ENCODE peak calls at places on chromosomes 11 and 22, in five cellular contexts. One of them, this sample, is unnamed.

GRCh38 chr11:117221775-117222517 is 9.9 kb downstream of the PCSK7 start:
- DNase-seq in NCI-H1105 treated with DMSO at 0.1 percent for 48 hours: peak; percentile 79
- DNase-seq in activated CD8-positive, alpha-beta memory T cell treated with anti-CD3 and anti-CD28 coated beads for 4 hours: no peak
- DNase-seq in fibroblast of mammary gland: peak; percentile 83
- DNase-seq in neuronal stem cell: no peak
- DNase-seq in this sample: no peak

GRCh38 chr22:44458044-44459020 is 39.7 kb downstream of the RTL6 start:
- DNase-seq in NCI-H1105 treated with DMSO at 0.1 percent for 48 hours: no peak
- DNase-seq in activated CD8-positive, alpha-beta memory T cell treated with anti-CD3 and anti-CD28 coated beads for 4 hours: no peak
- DNase-seq in fibroblast of mammary gland: no peak
- DNase-seq in neuronal stem cell: no peak
- DNase-seq in this sample: no peak

GRCh38 chr11:36578458-36578857 is 10.7 kb downstream of the RAG1 start:
- DNase-seq in neuronal stem cell: no peak
- DNase-seq in activated CD8-positive, alpha-beta memory T cell treated with anti-CD3 and anti-CD28 coated beads for 4 hours: no peak
- DNase-seq in fibroblast of mammary gland: no peak
- DNase-seq in NCI-H1105 treated with DMSO at 0.1 percent for 48 hours: no peak
- DNase-seq in this sample: no peak

GRCh38 chr11:2741377-2742131 is 41.8 kb upstream of the KCNQ1OT1 start:
- DNase-seq in activated CD8-positive, alpha-beta memory T cell treated with anti-CD3 and anti-CD28 coated beads for 4 hours: no peak
- DNase-seq in fibroblast of mammary gland: peak; percentile 83
- DNase-seq in neuronal stem cell: no peak
- DNase-seq in NCI-H1105 treated with DMSO at 0.1 percent for 48 hours: no peak
- DNase-seq in this sample: no peak

GRCh38 chr22:50131894-50132293 is 38.6 kb upstream of the PANX2 start:
- DNase-seq in NCI-H1105 treated with DMSO at 0.1 percent for 48 hours: no peak
- DNase-seq in activated CD8-positive, alpha-beta memory T cell treated with anti-CD3 and anti-CD28 coated beads for 4 hours: no peak
- DNase-seq in neuronal stem cell: no peak
- DNase-seq in fibroblast of mammary gland: no peak
- DNase-seq in this sample: no peak

GRCh38 chr11:93517611-93518010 is 25.6 kb downstream of the SMCO4 start:
- DNase-seq in fibroblast of mammary gland: no peak
- DNase-seq in neuronal stem cell: no peak
- DNase-seq in NCI-H1105 treated with DMSO at 0.1 percent for 48 hours: peak; percentile 15
- DNase-seq in activated CD8-positive, alpha-beta memory T cell treated with anti-CD3 and anti-CD28 coated beads for 4 hours: no peak
- DNase-seq in this sample: no peak

GRCh38 chr11:5931061-5931460 is 11.0 kb upstream of the OR56A3 start:
- DNase-seq in neuronal stem cell: no peak
- DNase-seq in activated CD8-positive, alpha-beta memory T cell treated with anti-CD3 and anti-CD28 coated beads for 4 hours: no peak
- DNase-seq in NCI-H1105 treated with DMSO at 0.1 percent for 48 hours: no peak
- DNase-seq in fibroblast of mammary gland: no peak
- DNase-seq in this sample: no peak

GRCh38 chr11:124900464-124900863 is 2.8 kb upstream of the ROBO4 start:
- DNase-seq in activated CD8-positive, alpha-beta memory T cell treated with anti-CD3 and anti-CD28 coated beads for 4 hours: no peak
- DNase-seq in NCI-H1105 treated with DMSO at 0.1 percent for 48 hours: no peak
- DNase-seq in fibroblast of mammary gland: peak; percentile 93
- DNase-seq in neuronal stem cell: no peak
- DNase-seq in this sample: no peak

GRCh38 chr11:95134491-95134890 is 44.8 kb downstream of the ENDOD1 start:
- DNase-seq in fibroblast of mammary gland: peak; percentile 81
- DNase-seq in NCI-H1105 treated with DMSO at 0.1 percent for 48 hours: peak; percentile 86
- DNase-seq in activated CD8-positive, alpha-beta memory T cell treated with anti-CD3 and anti-CD28 coated beads for 4 hours: no peak
- DNase-seq in neuronal stem cell: no peak
- DNase-seq in this sample: no peak

GRCh38 chr22:50540352-50540751 is 5.3 kb upstream of the KLHDC7B start:
- DNase-seq in NCI-H1105 treated with DMSO at 0.1 percent for 48 hours: no peak
- DNase-seq in activated CD8-positive, alpha-beta memory T cell treated with anti-CD3 and anti-CD28 coated beads for 4 hours: no peak
- DNase-seq in neuronal stem cell: no peak
- DNase-seq in fibroblast of mammary gland: no peak
- DNase-seq in this sample: no peak

This sample was measured in germinal center.